ENCODE peak calls at places on chromosomes 2 and 18, in nine cellular contexts. E, Q, Z, O, R, P, F, A and W are unnamed samples.
A peak's percentile ranks its signal among the peaks of the same experiment; 100 is the strongest.

GRCh38 chr2:97774425-97774824 is 61.0 kb downstream of the ZAP70 start:
- DNase-seq in E (no peak), Q (no peak), Z (peak; percentile 5), O (no peak), R (no peak), P (no peak), F (no peak), A (no peak), W (peak; percentile 80)

GRCh38 chr2:60297296-60298010 is 256.0 kb downstream of the BCL11A start:
- DNase-seq in E (no peak), Q (no peak), Z (no peak), O (no peak), R (no peak), P (no peak), F (peak; percentile 56), A (no peak), W (peak; percentile 92)

GRCh38 chr2:130385709-130386108 is 29.9 kb downstream of the PTPN18 start:
- DNase-seq in E (no peak), Q (no peak), Z (no peak), O (no peak), R (no peak), P (peak; percentile 75), F (no peak), A (no peak), W (no peak)

GRCh38 chr18:70848329-70848728 is 559.5 kb downstream of the SOCS6 start:
- DNase-seq in E (no peak), Q (no peak), Z (no peak), O (no peak), R (no peak), P (no peak), F (no peak), A (no peak), W (no peak)

GRCh38 chr2:209663149-209663548 is 108.5 kb upstream of the UNC80 start:
- DNase-seq in E (no peak), Q (no peak), Z (peak; percentile 65), O (peak; percentile 42), R (peak; percentile 0), P (no peak), F (no peak), A (no peak), W (no peak)

GRCh38 chr2:5077479-5078089 is 614.6 kb upstream of the SOX11 start:
- DNase-seq in E (no peak), Q (no peak), Z (peak; percentile 6), O (no peak), R (no peak), P (no peak), F (no peak), A (no peak), W (no peak)

GRCh38 chr2:208466133-208466919 is 59.7 kb downstream of the PTH2R start:
- DNase-seq in E (no peak), Q (peak; percentile 85), Z (peak; percentile 1), O (no peak), R (peak; percentile 0), P (no peak), F (no peak), A (peak; percentile 63), W (peak; percentile 41)

GRCh38 chr18:77635441-77635840 is 385.8 kb downstream of the GALR1 start:
- DNase-seq in E (no peak), Q (no peak), Z (no peak), O (no peak), R (no peak), P (no peak), F (no peak), A (no peak), W (no peak)

GRCh38 chr2:174492963-174493431 is 6.2 kb upstream of the GPR155 start:
- DNase-seq in E (peak; percentile 67), Q (peak; percentile 51), Z (no peak), O (no peak), R (no peak), P (peak; percentile 86), F (no peak), A (no peak), W (no peak)

GRCh38 chr2:209391776-209392401 is 32.0 kb upstream of the MAP2 start:
- DNase-seq in E (no peak), Q (no peak), Z (peak; percentile 71), O (peak; percentile 65), R (peak; percentile 0), P (no peak), F (no peak), A (no peak), W (no peak)

GRCh38 chr2:228458364-228458763 is 276.9 kb upstream of the SPHKAP start:
- DNase-seq in E (no peak), Q (no peak), Z (no peak), O (no peak), R (no peak), P (no peak), F (no peak), A (no peak), W (no peak)

GRCh38 chr2:196088209-196088608 is 19.6 kb upstream of the DNAH7 start:
- DNase-seq in E (no peak), Q (peak; percentile 42), Z (peak; percentile 22), O (no peak), R (peak; percentile 45), P (no peak), F (no peak), A (no peak), W (no peak)

GRCh38 chr18:76056467-76057194 is 438.4 kb downstream of the ZNF516 start:
- DNase-seq in E (no peak), Q (no peak), Z (no peak), O (no peak), R (no peak), P (no peak), F (no peak), A (no peak), W (no peak)

GRCh38 chr2:151374426-151374825 is 17.0 kb downstream of the TNFAIP6 start:
- DNase-seq in E (no peak), Q (no peak), Z (peak; percentile 92), O (peak; percentile 91), R (peak; percentile 91), P (no peak), F (no peak), A (no peak), W (no peak)

GRCh38 chr18:79490593-79491551 is 95.1 kb downstream of the NFATC1 start:
- DNase-seq in E (no peak), Q (no peak), Z (no peak), O (no peak), R (no peak), P (peak; percentile 67), F (no peak), A (no peak), W (peak; percentile 52)
- H3K36me3 ChIP-seq in E (no peaks in the 10 kb centered on the region), Q (peaks cover 43% of the 10 kb centered on the region), Z (no peaks in the 10 kb centered on the region), O (no peaks in the 10 kb centered on the region), R (no peaks in the 10 kb centered on the region), P (peaks cover 93% of the 10 kb centered on the region), F (no peaks in the 10 kb centered on the region), A (no peaks in the 10 kb centered on the region), W (no peaks in the 10 kb centered on the region)

GRCh38 chr2:28414583-28414982 is 21.9 kb downstream of the FOSL2 start:
- DNase-seq in E (no peak), Q (no peak), Z (no peak), O (no peak), R (no peak), P (no peak), F (no peak), A (no peak), W (no peak)

GRCh38 chr2:28413896-28414290 is 21.2 kb downstream of the FOSL2 start:
- DNase-seq in E (no peak), Q (no peak), Z (no peak), O (no peak), R (no peak), P (peak; percentile 54), F (no peak), A (no peak), W (peak; percentile 72)

GRCh38 chr2:28412625-28413151 is 20.0 kb downstream of the FOSL2 start:
- DNase-seq in E (no peak), Q (no peak), Z (no peak), O (no peak), R (no peak), P (peak; percentile 23), F (no peak), A (no peak), W (no peak)

GRCh38 chr2:28411956-28412609 is 19.4 kb downstream of the FOSL2 start:
- DNase-seq in E (no peak), Q (no peak), Z (no peak), O (no peak), R (no peak), P (peak; percentile 77), F (no peak), A (no peak), W (no peak)

GRCh38 chr2:28413152-28413895 is 20.7 kb downstream of the FOSL2 start:
- DNase-seq in E (no peak), Q (no peak), Z (no peak), O (no peak), R (peak; percentile 49), P (peak; percentile 79), F (no peak), A (no peak), W (peak; percentile 80)
- H3K36me3 ChIP-seq in E (peaks cover 12% of the 10 kb centered on the region), Q (no peaks in the 10 kb centered on the region), Z (peaks cover 58% of the 10 kb centered on the region), O (peaks cover 55% of the 10 kb centered on the region), R (peaks cover 82% of the 10 kb centered on the region), P (peaks cover 98% of the 10 kb centered on the region), F (peaks cover 7% of the 10 kb centered on the region), A (peaks cover 35% of the 10 kb centered on the region), W (no peaks in the 10 kb centered on the region)

DNA sequence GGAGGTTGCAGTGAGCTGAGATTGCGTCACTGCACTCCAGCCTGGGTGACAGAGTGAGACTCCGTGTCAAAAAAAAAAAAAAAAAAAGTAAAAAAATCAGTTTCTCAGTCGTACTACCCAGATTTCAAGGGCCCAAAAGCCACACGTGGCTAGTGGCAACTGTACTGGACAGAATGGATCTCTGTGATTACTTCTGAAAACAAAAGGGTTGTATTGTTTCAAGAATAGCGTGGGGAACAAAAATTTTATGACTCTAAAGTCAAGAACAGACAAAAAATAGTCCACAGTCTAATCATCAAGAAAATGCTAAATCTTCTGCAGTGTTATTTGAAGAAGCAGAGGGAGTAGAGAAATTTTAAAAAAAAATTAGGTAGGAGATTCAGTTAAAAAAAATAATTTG is 61.6 kb downstream of the CABYR start:
- DNase-seq in E (no peak), Q (no peak), Z (no peak), O (no peak), R (no peak), P (no peak), F (no peak), A (no peak), W (no peak)
- H3K36me3 ChIP-seq in E (no peaks in the 10 kb centered on the region), Q (no peaks in the 10 kb centered on the region), Z (no peaks in the 10 kb centered on the region), O (no peaks in the 10 kb centered on the region), R (no peaks in the 10 kb centered on the region), P (no peaks in the 10 kb centered on the region), F (no peaks in the 10 kb centered on the region), A (peaks cover 14% of the 10 kb centered on the region), W (no peaks in the 10 kb centered on the region)

GRCh38 chr2:232857158-232857563 is 12.9 kb upstream of the SNORC start:
- DNase-seq in E (no peak), Q (no peak), Z (no peak), O (no peak), R (peak; percentile 54), P (no peak), F (no peak), A (no peak), W (no peak)

GRCh38 chr2:232852676-232853075 is 17.4 kb upstream of the SNORC start:
- DNase-seq in E (no peak), Q (no peak), Z (no peak), O (no peak), R (no peak), P (no peak), F (no peak), A (no peak), W (no peak)

GRCh38 chr2:232859385-232859916 is 10.6 kb upstream of the SNORC start:
- DNase-seq in E (no peak), Q (no peak), Z (no peak), O (no peak), R (no peak), P (no peak), F (no peak), A (no peak), W (no peak)

GRCh38 chr2:232850039-232850438 is 20.0 kb upstream of the SNORC start:
- DNase-seq in E (no peak), Q (no peak), Z (no peak), O (no peak), R (no peak), P (no peak), F (no peak), A (no peak), W (no peak)

GRCh38 chr2:232854082-232854481 is 16.0 kb upstream of the SNORC start:
- DNase-seq in E (no peak), Q (no peak), Z (peak; percentile 92), O (peak; percentile 89), R (peak; percentile 88), P (no peak), F (no peak), A (no peak), W (no peak)
- H3K36me3 ChIP-seq in E (peaks cover 21% of the 10 kb centered on the region), Q (peaks cover 25% of the 10 kb centered on the region), Z (peaks cover 4% of the 10 kb centered on the region), O (peaks cover 22% of the 10 kb centered on the region), R (peaks cover 37% of the 10 kb centered on the region), P (peaks cover 100% of the 10 kb centered on the region), F (no peaks in the 10 kb centered on the region), A (peaks cover 86% of the 10 kb centered on the region), W (peaks cover 19% of the 10 kb centered on the region)